ENCODE peak calls at places on chromosomes 16 and 17, in six cellular contexts. One of them, this sample, is unnamed.
A peak's percentile ranks its signal among the peaks of the same experiment; 100 is the strongest.

GRCh38 chr17:19004601-19005441 is at the start of gene FAM83G:
- DNase-seq in sigmoid colon: peak; percentile 84
- DNase-seq in GDM1: peak; percentile 10
- DNase-seq in T-helper 9 cell: peak; percentile 84
- DNase-seq in dorsolateral prefrontal cortex: no peak
- DNase-seq in colonic mucosa: peak; percentile 93
- DNase-seq in this sample: peak; percentile 84

GRCh38 chr17:50149425-50150353 is 788 bp downstream of the PPP1R9B start:
- DNase-seq in sigmoid colon: peak; percentile 80
- DNase-seq in GDM1: no peak
- DNase-seq in T-helper 9 cell: peak; percentile 52
- DNase-seq in dorsolateral prefrontal cortex: peak; percentile 39
- DNase-seq in colonic mucosa: no peak
- DNase-seq in this sample: peak; percentile 42

GRCh38 chr17:72710185-72710584 is 382.3 kb downstream of the SLC39A11 start:
- DNase-seq in sigmoid colon: no peak
- DNase-seq in GDM1: no peak
- DNase-seq in T-helper 9 cell: no peak
- DNase-seq in dorsolateral prefrontal cortex: no peak
- DNase-seq in colonic mucosa: no peak
- DNase-seq in this sample: no peak

GRCh38 chr17:14919580-14920160 is 345.5 kb downstream of the PMP22 start:
- DNase-seq in sigmoid colon: no peak
- DNase-seq in GDM1: no peak
- DNase-seq in T-helper 9 cell: no peak
- DNase-seq in dorsolateral prefrontal cortex: no peak
- DNase-seq in colonic mucosa: no peak
- DNase-seq in this sample: no peak

GRCh38 chr16:80527297-80527696 is 13.5 kb upstream of the DYNLRB2 start:
- DNase-seq in sigmoid colon: no peak
- DNase-seq in GDM1: peak; percentile 7
- DNase-seq in T-helper 9 cell: peak; percentile 6
- DNase-seq in dorsolateral prefrontal cortex: no peak
- DNase-seq in colonic mucosa: peak; percentile 25
- DNase-seq in this sample: no peak

GRCh38 chr17:58527949-58528348 is 13.5 kb upstream of the MTMR4 start:
- DNase-seq in sigmoid colon: no peak
- DNase-seq in GDM1: no peak
- DNase-seq in T-helper 9 cell: no peak
- DNase-seq in dorsolateral prefrontal cortex: peak; percentile 91
- DNase-seq in colonic mucosa: no peak
- DNase-seq in this sample: no peak

GRCh38 chr16:15770512-15770911 is 86.3 kb downstream of the MYH11 start:
- DNase-seq in sigmoid colon: no peak
- DNase-seq in GDM1: no peak
- DNase-seq in T-helper 9 cell: no peak
- DNase-seq in dorsolateral prefrontal cortex: no peak
- DNase-seq in colonic mucosa: no peak
- DNase-seq in this sample: no peak

GRCh38 chr16:53087101-53087500 is 32.3 kb downstream of the CHD9 start:
- DNase-seq in sigmoid colon: no peak
- DNase-seq in GDM1: no peak
- DNase-seq in T-helper 9 cell: no peak
- DNase-seq in dorsolateral prefrontal cortex: no peak
- DNase-seq in colonic mucosa: no peak
- DNase-seq in this sample: no peak

GRCh38 chr16:51550785-51551184 is 399.7 kb upstream of the SALL1 start:
- DNase-seq in sigmoid colon: no peak
- DNase-seq in GDM1: no peak
- DNase-seq in T-helper 9 cell: no peak
- DNase-seq in dorsolateral prefrontal cortex: no peak
- DNase-seq in colonic mucosa: no peak
- DNase-seq in this sample: no peak

GRCh38 chr17:75459590-75460267 is 3.3 kb downstream of the TMEM94 start:
- DNase-seq in sigmoid colon: no peak
- DNase-seq in GDM1: no peak
- DNase-seq in T-helper 9 cell: no peak
- DNase-seq in dorsolateral prefrontal cortex: no peak
- DNase-seq in colonic mucosa: peak; percentile 81
- DNase-seq in this sample: no peak

GRCh38 chr16:4512473-4512872 is 26.1 kb downstream of the CDIP1 start:
- DNase-seq in sigmoid colon: no peak
- DNase-seq in GDM1: no peak
- DNase-seq in T-helper 9 cell: no peak
- DNase-seq in dorsolateral prefrontal cortex: no peak
- DNase-seq in colonic mucosa: no peak
- DNase-seq in this sample: no peak

GRCh38 chr17:80254396-80255241 is 6.0 kb upstream of the RNF213 start:
- DNase-seq in sigmoid colon: no peak
- DNase-seq in GDM1: peak; percentile 51
- DNase-seq in T-helper 9 cell: no peak
- DNase-seq in dorsolateral prefrontal cortex: no peak
- DNase-seq in colonic mucosa: peak; percentile 79
- DNase-seq in this sample: peak; percentile 47

GRCh38 chr17:50268632-50269287 is 5.5 kb upstream of the TMEM92 start:
- DNase-seq in sigmoid colon: peak; percentile 40
- DNase-seq in GDM1: no peak
- DNase-seq in T-helper 9 cell: no peak
- DNase-seq in dorsolateral prefrontal cortex: no peak
- DNase-seq in colonic mucosa: peak; percentile 14
- DNase-seq in this sample: no peak

GRCh38 chr16:23678430-23679273 is at the start of gene PLK1:
- DNase-seq in sigmoid colon: peak; percentile 79
- DNase-seq in GDM1: peak; percentile 67
- DNase-seq in T-helper 9 cell: peak; percentile 58
- DNase-seq in dorsolateral prefrontal cortex: peak; percentile 81
- DNase-seq in colonic mucosa: peak; percentile 91
- DNase-seq in this sample: peak; percentile 43

GRCh38 chr16:49748322-49748721 is 107.6 kb downstream of the ZNF423 start:
- DNase-seq in sigmoid colon: peak; percentile 81
- DNase-seq in GDM1: no peak
- DNase-seq in T-helper 9 cell: no peak
- DNase-seq in dorsolateral prefrontal cortex: no peak
- DNase-seq in colonic mucosa: no peak
- DNase-seq in this sample: no peak

GRCh38 chr17:44552361-44552760 is 4.9 kb upstream of the FZD2 start:
- DNase-seq in sigmoid colon: no peak
- DNase-seq in GDM1: no peak
- DNase-seq in T-helper 9 cell: no peak
- DNase-seq in dorsolateral prefrontal cortex: no peak
- DNase-seq in colonic mucosa: no peak
- DNase-seq in this sample: no peak

GRCh38 chr16:8696880-8697279 is 22.5 kb downstream of the ABAT start:
- DNase-seq in sigmoid colon: no peak
- DNase-seq in GDM1: no peak
- DNase-seq in T-helper 9 cell: no peak
- DNase-seq in dorsolateral prefrontal cortex: no peak
- DNase-seq in colonic mucosa: no peak
- DNase-seq in this sample: no peak

GRCh38 chr16:8863594-8864424 is 5.0 kb downstream of the CARHSP1 start:
- DNase-seq in sigmoid colon: no peak
- DNase-seq in GDM1: no peak
- DNase-seq in T-helper 9 cell: no peak
- DNase-seq in dorsolateral prefrontal cortex: peak; percentile 93
- DNase-seq in colonic mucosa: peak; percentile 67
- DNase-seq in this sample: no peak

GRCh38 chr16:9567674-9568073 is 476.2 kb downstream of the HAPSTR1 start:
- DNase-seq in sigmoid colon: no peak
- DNase-seq in GDM1: no peak
- DNase-seq in T-helper 9 cell: no peak
- DNase-seq in dorsolateral prefrontal cortex: no peak
- DNase-seq in colonic mucosa: no peak
- DNase-seq in this sample: no peak

GRCh38 chr17:73765824-73766563 is 121.7 kb upstream of the SDK2 start:
- DNase-seq in sigmoid colon: no peak
- DNase-seq in GDM1: no peak
- DNase-seq in T-helper 9 cell: no peak
- DNase-seq in dorsolateral prefrontal cortex: no peak
- DNase-seq in colonic mucosa: no peak
- DNase-seq in this sample: no peak

GRCh38 chr17:27846042-27846655 is 45.8 kb upstream of the NOS2 start:
- DNase-seq in sigmoid colon: no peak
- DNase-seq in GDM1: peak; percentile 92
- DNase-seq in T-helper 9 cell: peak; percentile 4
- DNase-seq in dorsolateral prefrontal cortex: no peak
- DNase-seq in colonic mucosa: no peak
- DNase-seq in this sample: peak; percentile 4

GRCh38 chr16:10870137-10870776 is 6.7 kb upstream of the CIITA start:
- DNase-seq in sigmoid colon: no peak
- DNase-seq in GDM1: no peak
- DNase-seq in T-helper 9 cell: no peak
- DNase-seq in dorsolateral prefrontal cortex: no peak
- DNase-seq in colonic mucosa: no peak
- DNase-seq in this sample: no peak

GRCh38 chr17:49821466-49821865 is 26.4 kb downstream of the TAC4 start:
- DNase-seq in sigmoid colon: no peak
- DNase-seq in GDM1: no peak
- DNase-seq in T-helper 9 cell: no peak
- DNase-seq in dorsolateral prefrontal cortex: no peak
- DNase-seq in colonic mucosa: no peak
- DNase-seq in this sample: no peak

GRCh38 chr17:28741358-28742349 is 2.2 kb upstream of the TRAF4 start:
- DNase-seq in sigmoid colon: no peak
- DNase-seq in GDM1: peak; percentile 82
- DNase-seq in T-helper 9 cell: no peak
- DNase-seq in dorsolateral prefrontal cortex: no peak
- DNase-seq in colonic mucosa: peak; percentile 53
- DNase-seq in this sample: no peak

GRCh38 chr17:28338056-28338768 is 2.7 kb downstream of the TNFAIP1 start:
- DNase-seq in sigmoid colon: no peak
- DNase-seq in GDM1: no peak
- DNase-seq in T-helper 9 cell: no peak
- DNase-seq in dorsolateral prefrontal cortex: peak; percentile 47
- DNase-seq in colonic mucosa: no peak
- DNase-seq in this sample: no peak

GRCh38 chr17:72661093-72661944 is 431.2 kb downstream of the SLC39A11 start:
- DNase-seq in sigmoid colon: no peak
- DNase-seq in GDM1: no peak
- DNase-seq in T-helper 9 cell: no peak
- DNase-seq in dorsolateral prefrontal cortex: no peak
- DNase-seq in colonic mucosa: no peak
- DNase-seq in this sample: no peak

GRCh38 chr17:29177541-29177870 is 2.7 kb downstream of the MYO18A start:
- DNase-seq in sigmoid colon: no peak
- DNase-seq in GDM1: no peak
- DNase-seq in T-helper 9 cell: no peak
- DNase-seq in dorsolateral prefrontal cortex: no peak
- DNase-seq in colonic mucosa: no peak
- DNase-seq in this sample: no peak

GRCh38 chr16:75566889-75567255 is 693 bp downstream of the GABARAPL2 start:
- DNase-seq in sigmoid colon: no peak
- DNase-seq in GDM1: no peak
- DNase-seq in T-helper 9 cell: peak; percentile 11
- DNase-seq in dorsolateral prefrontal cortex: no peak
- DNase-seq in colonic mucosa: peak; percentile 34
- DNase-seq in this sample: peak; percentile 1

GRCh38 chr16:7246578-7246977 is 86.1 kb upstream of the RBFOX1 start:
- DNase-seq in sigmoid colon: no peak
- DNase-seq in GDM1: no peak
- DNase-seq in T-helper 9 cell: no peak
- DNase-seq in dorsolateral prefrontal cortex: no peak
- DNase-seq in colonic mucosa: no peak
- DNase-seq in this sample: no peak

GRCh38 chr17:4953461-4953961 is 2.6 kb downstream of the ENO3 start:
- DNase-seq in sigmoid colon: no peak
- DNase-seq in GDM1: no peak
- DNase-seq in T-helper 9 cell: no peak
- DNase-seq in dorsolateral prefrontal cortex: no peak
- DNase-seq in colonic mucosa: no peak
- DNase-seq in this sample: no peak

GRCh38 chr17:63354251-63354650 is 91.9 kb downstream of the CYB561 start:
- DNase-seq in sigmoid colon: no peak
- DNase-seq in GDM1: no peak
- DNase-seq in T-helper 9 cell: no peak
- DNase-seq in dorsolateral prefrontal cortex: no peak
- DNase-seq in colonic mucosa: no peak
- DNase-seq in this sample: no peak

GRCh38 chr16:15073101-15073500 is 17.2 kb upstream of the NTAN1 start:
- DNase-seq in sigmoid colon: no peak
- DNase-seq in GDM1: no peak
- DNase-seq in T-helper 9 cell: no peak
- DNase-seq in dorsolateral prefrontal cortex: no peak
- DNase-seq in colonic mucosa: no peak
- DNase-seq in this sample: no peak

GRCh38 chr16:68079616-68080344 is 5.4 kb upstream of the NFATC3 start:
- DNase-seq in sigmoid colon: peak; percentile 84
- DNase-seq in GDM1: peak; percentile 77
- DNase-seq in T-helper 9 cell: peak; percentile 46
- DNase-seq in dorsolateral prefrontal cortex: no peak
- DNase-seq in colonic mucosa: peak; percentile 92
- DNase-seq in this sample: peak; percentile 59

GRCh38 chr16:58428621-58429557 is 36.6 kb downstream of the GINS3 start:
- DNase-seq in sigmoid colon: no peak
- DNase-seq in GDM1: no peak
- DNase-seq in T-helper 9 cell: no peak
- DNase-seq in dorsolateral prefrontal cortex: no peak
- DNase-seq in colonic mucosa: no peak
- DNase-seq in this sample: no peak

GRCh38 chr16:48206594-48207242 is 37.4 kb upstream of the LONP2 start:
- DNase-seq in sigmoid colon: no peak
- DNase-seq in GDM1: no peak
- DNase-seq in T-helper 9 cell: no peak
- DNase-seq in dorsolateral prefrontal cortex: no peak
- DNase-seq in colonic mucosa: no peak
- DNase-seq in this sample: no peak

This sample was measured in T-helper 22 cell.